ENCODE peak calls at places on chromosomes 4 and X, in four cellular contexts. A, H, W and V are unnamed samples.

GRCh38 chr4:79686976-79687375 is 278.9 kb upstream of the GK2 start:
- DNase-seq in A (no peak), H (no peak), W (no peak), V (no peak)

GRCh38 chr4:53183754-53184153 is 182.1 kb downstream of the SCFD2 start:
- DNase-seq in W (no peak), H (no peak), A (peak), V (no peak)

GRCh38 chrX:118729043-118729652 is 1.7 kb downstream of the IL13RA1 start:
- DNase-seq in H (no peak), A (no peak), W (no peak), V (no peak)

GRCh38 chrX:2351999-2352995 is 148.5 kb downstream of the DHRSX start:
- DNase-seq in A (peak), W (peak), H (no peak), V (peak)

GRCh38 chr4:150962245-150962644 is 52.8 kb downstream of the LRBA start:
- DNase-seq in H (no peak), A (no peak), W (peak), V (no peak)

GRCh38 chr4:52052475-52052780 is 1.3 kb downstream of the SPATA18 start:
- DNase-seq in W (no peak), A (peak), H (peak), V (no peak)

GRCh38 chr4:74675673-74676279 is 118.5 kb downstream of the BTC start:
- DNase-seq in H (peak), A (peak), W (no peak), V (no peak)

GRCh38 chrX:75603833-75604232 is 81.0 kb upstream of the ZDHHC15 start:
- DNase-seq in W (no peak), H (no peak), A (peak), V (no peak)

GRCh38 chr4:10317345-10317744 is 139.9 kb downstream of the ZNF518B start:
- DNase-seq in H (no peak), W (no peak), A (no peak), V (no peak)

GRCh38 chr4:66178901-66179300 is 508.6 kb upstream of the EPHA5 start:
- DNase-seq in W (peak), H (no peak), A (peak), V (peak)

GRCh38 chr4:74608151-74608949 is 163.4 kb downstream of the AREG start:
- DNase-seq in H (no peak), W (peak), A (peak), V (peak)

GRCh38 chrX:119190251-119190651 is 45.8 kb upstream of the PGRMC1 start:
- DNase-seq in H (no peak), W (no peak), A (peak), V (no peak)

GRCh38 chr4:116953947-116954346 is 131.4 kb downstream of the TRAM1L1 start:
- DNase-seq in W (no peak), H (no peak), A (no peak), V (no peak)

GRCh38 chr4:180909279-180909678 is 1333.9 kb upstream of the TENM3 start:
- DNase-seq in H (no peak), A (no peak), W (no peak), V (no peak)

GRCh38 chr4:129581305-129581704 is 485.4 kb downstream of the C4orf33 start:
- DNase-seq in W (no peak), H (no peak), A (no peak), V (no peak)

GRCh38 chr4:145153181-145153903 is 27.0 kb downstream of the OTUD4 start:
- DNase-seq in H (no peak), A (no peak), W (no peak), V (no peak)

GRCh38 chrX:49204017-49204416 is 4.0 kb upstream of the SYP start:
- DNase-seq in W (no peak), A (no peak), H (no peak), V (no peak)

GRCh38 chrX:47572773-47573333 is 9.4 kb upstream of the TIMP1 start:
- DNase-seq in H (no peak), A (no peak), W (no peak), V (no peak)

GRCh38 chr4:111040904-111041303 is 418.0 kb upstream of the PITX2 start:
- DNase-seq in W (peak), A (no peak), H (no peak), V (no peak)

GRCh38 chrX:100635040-100635439 is 1.6 kb downstream of the TSPAN6 start:
- DNase-seq in A (no peak), H (no peak), W (no peak), V (no peak)

GRCh38 chrX:100642296-100642695 is 1.7 kb upstream of the SRPX2 start:
- DNase-seq in W (no peak), H (no peak), A (no peak), V (no peak)

GRCh38 chrX:100635989-100636320 is 651 bp downstream of the TSPAN6 start:
- DNase-seq in W (no peak), A (no peak), H (no peak), V (no peak)

GRCh38 chrX:100636321-100636991 is at the start of gene TSPAN6:
- DNase-seq in W (peak), H (no peak), A (peak), V (peak)
- TF ChIP-seq CTCF in W (peak), H (peak), A (peak), V (peak)

DNA sequence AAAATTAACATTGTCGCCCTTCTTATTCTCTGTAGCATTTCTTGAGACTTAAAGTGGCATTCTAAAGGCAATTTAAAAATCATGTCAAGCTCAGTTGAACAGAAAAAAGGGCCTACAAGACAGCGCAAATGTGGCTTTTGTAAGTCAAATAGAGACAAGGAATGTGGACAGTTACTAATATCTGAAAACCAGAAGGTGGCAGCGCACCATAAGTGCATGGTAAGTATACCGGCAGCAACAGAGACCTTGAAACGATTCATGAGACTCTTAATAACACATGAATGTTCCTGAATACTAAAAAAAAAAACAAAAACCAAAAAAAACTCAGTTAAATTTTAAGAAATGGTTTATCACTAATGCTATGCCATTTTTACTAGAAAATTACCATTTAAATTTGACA is 82.4 kb upstream of the HPRT1 start:
- DNase-seq in W (no peak), A (peak), H (peak), V (no peak)
- TF ChIP-seq CTCF in W (peak), A (peak), H (no peak), V (peak)

GRCh38 chr4:46934731-46935130 is 25.7 kb upstream of the COX7B2 start:
- DNase-seq in H (no peak), W (no peak), A (no peak), V (no peak)

GRCh38 chr4:46933686-46934085 is 24.6 kb upstream of the COX7B2 start:
- DNase-seq in A (no peak), W (peak), H (no peak), V (no peak)

GRCh38 chr4:46931981-46932380 is 22.9 kb upstream of the COX7B2 start:
- DNase-seq in H (peak), W (no peak), A (peak), V (no peak)

GRCh38 chr4:46937493-46937892 is 28.4 kb upstream of the COX7B2 start:
- DNase-seq in H (no peak), W (no peak), A (peak), V (no peak)
- TF ChIP-seq CTCF in H (peak), W (peak), A (peak), V (peak)

GRCh38 chr4:17577660-17578481 is 873 bp downstream of the LAP3 start:
- DNase-seq in W (no peak), H (no peak), A (peak), V (no peak)

GRCh38 chr4:17578482-17578891 is 1.5 kb downstream of the LAP3 start:
- DNase-seq in A (no peak), H (peak), W (no peak), V (no peak)

GRCh38 chr4:17580969-17581368 is 4.0 kb downstream of the LAP3 start:
- DNase-seq in A (peak), H (no peak), W (no peak), V (no peak)

GRCh38 chr4:17574206-17574605 is 2.8 kb upstream of the LAP3 start:
- DNase-seq in A (no peak), W (no peak), H (no peak), V (no peak)

DNA sequence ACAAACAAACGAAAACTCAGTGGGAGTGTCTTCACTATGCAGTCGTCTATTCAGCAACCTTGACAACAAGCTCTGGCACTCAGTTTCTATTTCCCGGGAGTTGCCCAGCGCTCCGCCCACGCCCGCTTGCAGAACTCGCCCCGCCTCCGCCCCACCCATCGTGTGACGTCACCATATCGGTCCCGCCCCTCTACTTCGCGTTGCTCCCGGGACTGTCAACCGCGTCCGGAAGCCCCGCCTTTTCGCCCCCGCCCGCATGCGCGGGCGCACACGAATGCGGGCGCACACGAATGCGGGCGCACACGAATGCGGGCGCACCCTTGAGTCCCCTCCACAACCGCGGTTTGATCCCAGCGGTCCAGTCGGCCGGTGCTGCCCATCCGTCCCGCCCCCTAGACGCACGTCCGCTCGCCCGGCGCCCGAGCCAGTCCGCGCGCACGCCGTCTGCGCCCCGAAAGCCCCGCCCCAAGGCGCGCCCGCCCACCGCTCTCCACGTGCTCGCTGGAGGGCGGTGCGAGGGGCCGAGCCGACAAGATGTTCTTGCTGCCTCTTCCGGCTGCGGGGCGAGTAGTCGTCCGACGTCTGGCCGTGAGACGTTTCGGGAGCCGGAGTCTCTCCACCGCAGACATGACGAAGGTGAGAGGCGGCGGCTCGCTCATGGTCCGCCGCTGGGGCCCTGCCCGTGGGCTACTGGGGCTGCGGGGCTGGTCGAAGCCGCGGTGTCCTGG is at the start of gene LAP3:
- DNase-seq in W (peak), A (peak), H (peak), V (peak)
- TF ChIP-seq CTCF in W (peak), A (no peak), H (no peak), V (no peak)

GRCh38 chrX:30635630-30636029 is 17.6 kb upstream of the GK start:
- DNase-seq in W (no peak), H (no peak), A (peak), V (no peak)
- TF ChIP-seq CTCF in W (peak), H (no peak), A (peak), V (peak)

DNA sequence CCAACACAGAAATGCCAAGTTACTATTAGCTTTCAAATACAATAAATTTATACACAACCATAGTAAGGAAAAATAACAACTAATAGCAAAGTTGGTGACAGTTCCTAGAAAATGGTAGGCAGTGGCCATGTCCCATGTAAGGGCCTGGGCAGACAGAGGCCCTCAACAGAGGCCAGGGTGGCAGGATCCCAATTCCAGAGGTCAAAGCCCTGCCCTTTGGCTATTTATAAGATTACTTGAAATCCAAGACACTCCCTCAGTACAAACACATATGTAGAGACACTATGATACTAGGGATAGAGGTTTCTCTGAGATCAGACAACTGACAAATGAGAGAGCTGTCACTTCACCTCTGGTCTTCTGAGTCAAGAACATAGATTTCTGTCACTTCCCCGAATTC is 16.2 kb upstream of the MAOB start:
- DNase-seq in A (no peak), H (no peak), W (no peak), V (no peak)
- TF ChIP-seq CTCF in A (no peak), H (no peak), W (no peak), V (no peak)

GRCh38 chr4:7153711-7154110 is 38.6 kb upstream of the SORCS2 start:
- DNase-seq in H (no peak), W (no peak), A (no peak), V (no peak)

GRCh38 chr4:7154351-7154981 is 37.9 kb upstream of the SORCS2 start:
- DNase-seq in H (no peak), A (no peak), W (no peak), V (no peak)

GRCh38 chr4:7148337-7148736 is 44.0 kb upstream of the SORCS2 start:
- DNase-seq in H (no peak), A (no peak), W (no peak), V (no peak)

GRCh38 chr4:7150083-7150635 is 42.2 kb upstream of the SORCS2 start:
- DNase-seq in A (no peak), W (no peak), H (no peak), V (no peak)

DNA sequence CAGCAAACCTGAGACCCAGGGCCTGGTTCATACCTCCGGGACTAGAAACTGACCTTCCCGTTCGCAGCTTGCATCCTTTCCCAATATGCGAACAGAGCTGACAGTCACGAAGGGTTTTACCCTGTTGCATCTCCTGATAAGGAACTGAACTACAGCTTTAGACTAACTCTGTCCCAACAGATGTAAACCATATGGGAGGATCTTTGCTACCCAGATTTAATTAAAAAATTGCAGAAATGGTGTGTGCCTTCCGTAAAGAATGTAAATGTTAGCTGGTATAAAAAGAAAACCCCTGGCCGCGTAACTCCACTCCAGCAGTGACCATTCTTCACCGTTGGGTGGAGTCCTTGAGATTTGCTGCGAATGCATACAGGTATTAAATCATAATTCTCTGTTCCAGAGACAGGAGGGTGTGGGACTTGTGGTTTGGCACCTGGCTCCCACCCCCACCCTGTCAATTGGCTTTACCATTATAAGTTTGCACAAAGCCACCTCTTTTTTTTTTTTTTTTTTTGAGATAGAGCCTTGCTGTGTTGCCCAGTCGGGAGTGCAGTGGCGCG is 40.6 kb upstream of the SORCS2 start:
- DNase-seq in A (no peak), H (no peak), W (no peak), V (no peak)
- TF ChIP-seq CTCF in A (peak), H (no peak), W (peak), V (no peak)

GRCh38 chr4:43337707-43338106 is 445.2 kb downstream of the GRXCR1 start:
- DNase-seq in A (peak), H (no peak), W (no peak), V (no peak)

GRCh38 chr4:43339435-43339834 is 446.9 kb downstream of the GRXCR1 start:
- DNase-seq in H (no peak), W (peak), A (peak), V (peak)

GRCh38 chr4:43348591-43348990 is 456.1 kb downstream of the GRXCR1 start:
- DNase-seq in H (no peak), W (no peak), A (no peak), V (no peak)

GRCh38 chr4:43343298-43343697 is 450.8 kb downstream of the GRXCR1 start:
- DNase-seq in A (no peak), H (no peak), W (no peak), V (no peak)
- TF ChIP-seq CTCF in A (no peak), H (no peak), W (no peak), V (no peak)

GRCh38 chr4:153518001-153518400 is 51.8 kb downstream of the TMEM131L start:
- DNase-seq in W (no peak), H (no peak), A (no peak), V (no peak)
- TF ChIP-seq CTCF in W (no peak), H (peak), A (no peak), V (no peak)